ENCODE peak calls at places on chromosomes 6 and 20, in six cellular contexts. A is cerebellum; E is stimulated activated CD4-positive, alpha-beta T cell treated with anti-CD3 and anti-CD28 coated beads, TNF-alpha, amount 100 ng/mL, for 1 hour; T is heart left ventricle; B is AG10803; U is epithelial cell of prostate. W is an unnamed sample.

GRCh38 chr6:108888052-108888451 is 39.8 kb downstream of the ARMC2 start:
- DNase-seq in A (no peak), E (no peak), T (no peak), B (no peak), U (no peak), W (no peak)

GRCh38 chr20:49635829-49636228 is 67.9 kb upstream of the PTGIS start:
- DNase-seq in A (no peak), E (no peak), T (no peak), B (no peak), U (no peak), W (no peak)

GRCh38 chr6:41646026-41646795 is 7.9 kb downstream of the MDFI start:
- DNase-seq in A (no peak), E (no peak), T (no peak), B (no peak), U (no peak), W (no peak)

GRCh38 chr6:144543006-144543871 is 258.1 kb downstream of the UTRN start:
- DNase-seq in A (no peak), E (no peak), T (no peak), B (peak; percentile 65), U (no peak), W (peak; percentile 57)

GRCh38 chr20:25233016-25233772 is 14.7 kb upstream of the PYGB start:
- DNase-seq in A (peak; percentile 66), E (no peak), T (no peak), B (peak; percentile 44), U (no peak), W (peak; percentile 80)

GRCh38 chr6:130980310-130981032 is 82.6 kb downstream of the EPB41L2 start:
- DNase-seq in A (no peak), E (no peak), T (no peak), B (no peak), U (no peak), W (no peak)

GRCh38 chr20:62737271-62737761 is 28.7 kb downstream of the NTSR1 start:
- DNase-seq in A (no peak), E (no peak), T (no peak), B (no peak), U (no peak), W (no peak)

GRCh38 chr6:139863356-139863755 is 488.9 kb upstream of the CITED2 start:
- DNase-seq in A (no peak), E (no peak), T (no peak), B (peak; percentile 73), U (no peak), W (peak; percentile 75)

GRCh38 chr20:45998761-45999160 is 9.9 kb upstream of the MMP9 start:
- DNase-seq in A (no peak), E (no peak), T (no peak), B (no peak), U (no peak), W (no peak)

GRCh38 chr6:88004707-88005106 is 42.9 kb upstream of the SPACA1 start:
- DNase-seq in A (no peak), E (no peak), T (no peak), B (no peak), U (no peak), W (no peak)

GRCh38 chr6:130872250-130873095 is 45.3 kb downstream of the SMLR1 start:
- DNase-seq in A (peak; percentile 24), E (peak; percentile 38), T (peak; percentile 60), B (peak; percentile 47), U (no peak), W (peak; percentile 39)

GRCh38 chr6:31007694-31008093 is 2.6 kb upstream of the MUC22 start:
- DNase-seq in A (no peak), E (no peak), T (no peak), B (peak; percentile 79), U (peak; percentile 79), W (peak; percentile 81)

GRCh38 chr20:58117944-58118343 is 110.5 kb downstream of the ANKRD60 start:
- DNase-seq in A (no peak), E (no peak), T (no peak), B (peak; percentile 72), U (no peak), W (peak; percentile 73)

GRCh38 chr20:4167261-4168004 is 152.1 kb upstream of the RNF24 start:
- DNase-seq in A (no peak), E (no peak), T (no peak), B (no peak), U (no peak), W (no peak)

GRCh38 chr20:10633708-10634107 is 40.1 kb downstream of the JAG1 start:
- DNase-seq in A (no peak), E (no peak), T (no peak), B (no peak), U (no peak), W (no peak)

GRCh38 chr6:125149256-125150144 is 4.1 kb upstream of the TPD52L1 start:
- DNase-seq in A (no peak), E (no peak), T (no peak), B (no peak), U (no peak), W (peak; percentile 57)

GRCh38 chr20:40331699-40332098 is 357.3 kb downstream of the MAFB start:
- DNase-seq in A (no peak), E (no peak), T (peak; percentile 21), B (no peak), U (no peak), W (no peak)

GRCh38 chr6:16078064-16078463 is 50.8 kb upstream of the MYLIP start:
- DNase-seq in A (no peak), E (no peak), T (no peak), B (no peak), U (no peak), W (no peak)

GRCh38 chr6:111551521-111552231 is 54.0 kb downstream of the TRAF3IP2 start:
- DNase-seq in A (peak; percentile 63), E (no peak), T (no peak), B (no peak), U (no peak), W (peak; percentile 47)

GRCh38 chr6:158567871-158568401 is 8.0 kb downstream of the TMEM181 start:
- DNase-seq in A (no peak), E (no peak), T (no peak), B (no peak), U (no peak), W (no peak)

GRCh38 chr20:8940311-8940710 is 128.6 kb upstream of the PLCB4 start:
- DNase-seq in A (no peak), E (no peak), T (no peak), B (peak; percentile 9), U (no peak), W (no peak)

GRCh38 chr20:1242530-1242929 is 16.7 kb downstream of the RAD21L1 start:
- DNase-seq in A (no peak), E (no peak), T (no peak), B (peak; percentile 78), U (no peak), W (peak; percentile 62)

GRCh38 chr6:6037179-6037578 is 30.5 kb upstream of the NRN1 start:
- DNase-seq in A (no peak), E (no peak), T (no peak), B (no peak), U (no peak), W (no peak)

GRCh38 chr6:157145656-157146285 is 177.5 kb downstream of the TMEM242 start:
- DNase-seq in A (no peak), E (no peak), T (no peak), B (no peak), U (no peak), W (peak; percentile 53)

GRCh38 chr6:38207371-38207770 is 387.8 kb downstream of the ZFAND3 start:
- DNase-seq in A (no peak), E (no peak), T (no peak), B (no peak), U (no peak), W (no peak)

GRCh38 chr6:17318435-17319165 is 37.4 kb downstream of the RBM24 start:
- DNase-seq in A (no peak), E (no peak), T (no peak), B (no peak), U (no peak), W (no peak)

W was measured in foreskin fibroblast.